ENCODE peak calls at places on chromosomes 2 and 18, in nine cellular contexts. One of them, this sample, is unnamed.

GRCh38 chr18:36457683-36458082 is 160.2 kb downstream of the FHOD3 start:
- DNase-seq in GF-D8: no peak
- DNase-seq in ovary: no peak
- DNase-seq in LoVo: no peak
- DNase-seq in activated CD4-positive, alpha-beta T cell treated with anti-CD3 and anti-CD28 coated beads for 1 hour: no peak
- DNase-seq in heart left ventricle: no peak
- DNase-seq in B cell: no peak
- DNase-seq in activated CD4-positive, CD25-positive, alpha-beta regulatory T cell treated with anti-CD3 and anti-CD28 coated beads, Interleukin-2, amount 50 U/mL, for 72 hours: no peak
- DNase-seq in prostate gland: no peak
- DNase-seq in this sample: no peak

GRCh38 chr2:159518321-159519005 is 97.9 kb downstream of the BAZ2B start:
- DNase-seq in GF-D8: no peak
- DNase-seq in ovary: no peak
- DNase-seq in LoVo: no peak
- DNase-seq in activated CD4-positive, alpha-beta T cell treated with anti-CD3 and anti-CD28 coated beads for 1 hour: no peak
- DNase-seq in heart left ventricle: no peak
- DNase-seq in B cell: no peak
- DNase-seq in activated CD4-positive, CD25-positive, alpha-beta regulatory T cell treated with anti-CD3 and anti-CD28 coated beads, Interleukin-2, amount 50 U/mL, for 72 hours: no peak
- DNase-seq in prostate gland: no peak
- DNase-seq in this sample: no peak

GRCh38 chr2:184879671-184880070 is 281.3 kb downstream of the ZNF804A start:
- DNase-seq in GF-D8: no peak
- DNase-seq in ovary: no peak
- DNase-seq in LoVo: no peak
- DNase-seq in activated CD4-positive, alpha-beta T cell treated with anti-CD3 and anti-CD28 coated beads for 1 hour: no peak
- DNase-seq in heart left ventricle: no peak
- DNase-seq in B cell: no peak
- DNase-seq in activated CD4-positive, CD25-positive, alpha-beta regulatory T cell treated with anti-CD3 and anti-CD28 coated beads, Interleukin-2, amount 50 U/mL, for 72 hours: no peak
- DNase-seq in prostate gland: no peak
- DNase-seq in this sample: no peak

GRCh38 chr2:25173719-25174118 is 5.3 kb upstream of the POMC start:
- DNase-seq in GF-D8: no peak
- DNase-seq in ovary: no peak
- DNase-seq in LoVo: no peak
- DNase-seq in activated CD4-positive, alpha-beta T cell treated with anti-CD3 and anti-CD28 coated beads for 1 hour: no peak
- DNase-seq in heart left ventricle: no peak
- DNase-seq in B cell: no peak
- DNase-seq in activated CD4-positive, CD25-positive, alpha-beta regulatory T cell treated with anti-CD3 and anti-CD28 coated beads, Interleukin-2, amount 50 U/mL, for 72 hours: no peak
- DNase-seq in prostate gland: no peak
- DNase-seq in this sample: no peak

GRCh38 chr2:27798948-27799645 is 27.6 kb downstream of the MRPL33 start:
- DNase-seq in GF-D8: no peak
- DNase-seq in ovary: peak
- DNase-seq in LoVo: peak
- DNase-seq in activated CD4-positive, alpha-beta T cell treated with anti-CD3 and anti-CD28 coated beads for 1 hour: no peak
- DNase-seq in heart left ventricle: no peak
- DNase-seq in B cell: no peak
- DNase-seq in activated CD4-positive, CD25-positive, alpha-beta regulatory T cell treated with anti-CD3 and anti-CD28 coated beads, Interleukin-2, amount 50 U/mL, for 72 hours: no peak
- DNase-seq in prostate gland: no peak
- DNase-seq in this sample: peak

GRCh38 chr2:99101697-99102096 is 39.8 kb upstream of the C2orf15 start:
- DNase-seq in GF-D8: no peak
- DNase-seq in ovary: no peak
- DNase-seq in LoVo: no peak
- DNase-seq in activated CD4-positive, alpha-beta T cell treated with anti-CD3 and anti-CD28 coated beads for 1 hour: no peak
- DNase-seq in heart left ventricle: no peak
- DNase-seq in B cell: no peak
- DNase-seq in activated CD4-positive, CD25-positive, alpha-beta regulatory T cell treated with anti-CD3 and anti-CD28 coated beads, Interleukin-2, amount 50 U/mL, for 72 hours: no peak
- DNase-seq in prostate gland: no peak
- DNase-seq in this sample: no peak

GRCh38 chr2:79670198-79670597 is 157.3 kb downstream of the CTNNA2 start:
- DNase-seq in GF-D8: no peak
- DNase-seq in ovary: no peak
- DNase-seq in LoVo: no peak
- DNase-seq in activated CD4-positive, alpha-beta T cell treated with anti-CD3 and anti-CD28 coated beads for 1 hour: no peak
- DNase-seq in heart left ventricle: no peak
- DNase-seq in B cell: no peak
- DNase-seq in activated CD4-positive, CD25-positive, alpha-beta regulatory T cell treated with anti-CD3 and anti-CD28 coated beads, Interleukin-2, amount 50 U/mL, for 72 hours: no peak
- DNase-seq in prostate gland: no peak
- DNase-seq in this sample: peak

GRCh38 chr18:63266888-63267790 is 52.4 kb downstream of the BCL2 start:
- DNase-seq in GF-D8: no peak
- DNase-seq in ovary: no peak
- DNase-seq in LoVo: no peak
- DNase-seq in activated CD4-positive, alpha-beta T cell treated with anti-CD3 and anti-CD28 coated beads for 1 hour: no peak
- DNase-seq in heart left ventricle: no peak
- DNase-seq in B cell: no peak
- DNase-seq in activated CD4-positive, CD25-positive, alpha-beta regulatory T cell treated with anti-CD3 and anti-CD28 coated beads, Interleukin-2, amount 50 U/mL, for 72 hours: no peak
- DNase-seq in prostate gland: no peak
- DNase-seq in this sample: no peak